ENCODE peak calls at places on chromosomes 1 and 21, in six cellular contexts. One of them, this sample, is unnamed.

GRCh38 chr1:219049411-219049943 is 124.2 kb upstream of the LYPLAL1 start:
- DNase-seq in upper lobe of right lung: no peak
- DNase-seq in left ventricle myocardium inferior: no peak
- DNase-seq in fibroblast of mammary gland: peak
- DNase-seq in progenitor cell of endocrine pancreas: no peak
- DNase-seq in NB4: no peak
- DNase-seq in this sample: no peak

GRCh38 chr1:28259935-28260802 is 851 bp downstream of the SESN2 start:
- DNase-seq in upper lobe of right lung: peak
- DNase-seq in left ventricle myocardium inferior: peak
- DNase-seq in fibroblast of mammary gland: peak
- DNase-seq in progenitor cell of endocrine pancreas: peak
- DNase-seq in NB4: peak
- DNase-seq in this sample: no peak

GRCh38 chr1:164495915-164496314 is 63.1 kb upstream of the PBX1 start:
- DNase-seq in upper lobe of right lung: no peak
- DNase-seq in left ventricle myocardium inferior: no peak
- DNase-seq in fibroblast of mammary gland: no peak
- DNase-seq in progenitor cell of endocrine pancreas: no peak
- DNase-seq in NB4: no peak
- DNase-seq in this sample: no peak

GRCh38 chr1:185373813-185374524 is 56.9 kb upstream of the IVNS1ABP start:
- DNase-seq in upper lobe of right lung: no peak
- DNase-seq in left ventricle myocardium inferior: no peak
- DNase-seq in fibroblast of mammary gland: peak
- DNase-seq in progenitor cell of endocrine pancreas: no peak
- DNase-seq in NB4: peak
- DNase-seq in this sample: no peak

GRCh38 chr1:219442575-219442974 is 170.3 kb downstream of the ZC3H11B start:
- DNase-seq in upper lobe of right lung: no peak
- DNase-seq in left ventricle myocardium inferior: no peak
- DNase-seq in fibroblast of mammary gland: peak
- DNase-seq in progenitor cell of endocrine pancreas: no peak
- DNase-seq in NB4: no peak
- DNase-seq in this sample: no peak

GRCh38 chr1:236507022-236507700 is 16.6 kb upstream of the LGALS8 start:
- DNase-seq in upper lobe of right lung: no peak
- DNase-seq in left ventricle myocardium inferior: no peak
- DNase-seq in fibroblast of mammary gland: no peak
- DNase-seq in progenitor cell of endocrine pancreas: no peak
- DNase-seq in NB4: no peak
- DNase-seq in this sample: no peak

GRCh38 chr1:157671895-157672294 is 28.7 kb downstream of the FCRL3 start:
- DNase-seq in upper lobe of right lung: no peak
- DNase-seq in left ventricle myocardium inferior: no peak
- DNase-seq in fibroblast of mammary gland: no peak
- DNase-seq in progenitor cell of endocrine pancreas: no peak
- DNase-seq in NB4: no peak
- DNase-seq in this sample: no peak

GRCh38 chr1:92544756-92545165 is 58.0 kb upstream of the GFI1 start:
- DNase-seq in upper lobe of right lung: no peak
- DNase-seq in left ventricle myocardium inferior: no peak
- DNase-seq in fibroblast of mammary gland: no peak
- DNase-seq in progenitor cell of endocrine pancreas: no peak
- DNase-seq in NB4: peak
- DNase-seq in this sample: no peak

GRCh38 chr1:92921031-92922023 is 39.9 kb downstream of the DIPK1A start:
- DNase-seq in upper lobe of right lung: no peak
- DNase-seq in left ventricle myocardium inferior: no peak
- DNase-seq in fibroblast of mammary gland: no peak
- DNase-seq in progenitor cell of endocrine pancreas: no peak
- DNase-seq in NB4: no peak
- DNase-seq in this sample: no peak

GRCh38 chr1:89627596-89627962 is 5.3 kb upstream of the LRRC8C start:
- DNase-seq in upper lobe of right lung: no peak
- DNase-seq in left ventricle myocardium inferior: no peak
- DNase-seq in fibroblast of mammary gland: no peak
- DNase-seq in progenitor cell of endocrine pancreas: no peak
- DNase-seq in NB4: no peak
- DNase-seq in this sample: no peak

GRCh38 chr1:89629146-89629545 is 3.8 kb upstream of the LRRC8C start:
- DNase-seq in upper lobe of right lung: no peak
- DNase-seq in left ventricle myocardium inferior: no peak
- DNase-seq in fibroblast of mammary gland: no peak
- DNase-seq in progenitor cell of endocrine pancreas: no peak
- DNase-seq in NB4: no peak
- DNase-seq in this sample: no peak

GRCh38 chr1:89632213-89633102 is 462 bp upstream of the LRRC8C start:
- DNase-seq in upper lobe of right lung: peak
- DNase-seq in left ventricle myocardium inferior: peak
- DNase-seq in fibroblast of mammary gland: peak
- DNase-seq in progenitor cell of endocrine pancreas: peak
- DNase-seq in NB4: peak
- DNase-seq in this sample: peak

GRCh38 chr1:89631756-89632155 is 1.2 kb upstream of the LRRC8C start:
- DNase-seq in upper lobe of right lung: no peak
- DNase-seq in left ventricle myocardium inferior: no peak
- DNase-seq in fibroblast of mammary gland: no peak
- DNase-seq in progenitor cell of endocrine pancreas: no peak
- DNase-seq in NB4: no peak
- DNase-seq in this sample: no peak

DNA sequence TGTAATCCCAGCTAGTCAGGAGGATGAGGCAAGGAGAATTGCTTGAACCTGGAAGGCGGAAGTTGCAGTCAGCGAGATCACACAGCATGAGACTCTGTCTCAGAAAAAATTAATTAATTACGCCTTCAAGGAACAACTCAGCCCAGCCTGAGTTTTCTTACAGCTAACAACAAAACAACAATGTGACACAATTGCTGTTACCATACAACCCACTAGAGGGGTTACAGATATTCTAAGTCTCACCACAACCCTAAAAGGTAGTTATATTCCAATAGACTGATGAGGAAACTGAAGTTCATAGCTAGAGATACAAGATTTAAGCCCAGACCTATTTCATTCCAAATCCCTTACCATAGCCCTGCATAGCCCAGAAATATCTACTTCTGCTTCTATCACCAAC is 2.9 kb upstream of the LRRC8C start:
- DNase-seq in upper lobe of right lung: no peak
- DNase-seq in left ventricle myocardium inferior: no peak
- DNase-seq in fibroblast of mammary gland: no peak
- DNase-seq in progenitor cell of endocrine pancreas: no peak
- DNase-seq in NB4: peak
- DNase-seq in this sample: no peak
- TF ChIP-seq CTCF in upper lobe of right lung: no peak
- TF ChIP-seq CTCF in left ventricle myocardium inferior: no peak
- TF ChIP-seq CTCF in fibroblast of mammary gland: no peak
- TF ChIP-seq CTCF in progenitor cell of endocrine pancreas: no peak
- TF ChIP-seq CTCF in NB4: no peak
- TF ChIP-seq CTCF in this sample: peak

DNA sequence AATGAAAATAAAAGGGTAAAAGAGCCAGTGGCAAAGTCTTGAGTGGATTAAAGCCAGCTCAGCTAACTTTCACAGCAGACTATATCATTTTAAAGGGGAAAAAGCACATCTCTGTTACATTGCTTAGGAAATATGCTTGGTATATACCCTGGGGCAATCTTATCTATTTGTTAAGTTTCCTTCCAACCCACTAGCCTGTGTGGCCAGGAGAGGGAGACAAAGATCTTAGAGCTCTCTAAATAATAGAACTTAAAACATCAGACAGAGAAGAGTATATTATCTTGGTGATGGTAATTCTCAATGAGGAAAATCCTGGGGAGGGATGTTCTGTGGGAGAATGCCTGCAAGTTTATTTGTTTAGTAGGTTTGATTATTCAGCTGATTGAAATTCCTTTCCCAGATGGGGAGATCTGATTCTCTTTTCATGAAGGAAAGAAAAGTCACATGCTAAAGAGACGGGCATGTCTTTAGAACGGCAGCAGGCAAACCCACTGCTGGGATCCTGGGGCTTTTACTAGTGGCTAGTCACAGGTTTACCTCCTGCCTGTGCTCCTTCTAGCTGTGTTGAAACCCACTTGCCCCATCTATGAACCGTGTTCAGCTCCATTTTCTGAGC is 3.6 kb downstream of the KCNE2 start:
- DNase-seq in upper lobe of right lung: no peak
- DNase-seq in left ventricle myocardium inferior: no peak
- DNase-seq in fibroblast of mammary gland: peak
- DNase-seq in progenitor cell of endocrine pancreas: no peak
- DNase-seq in NB4: peak
- DNase-seq in this sample: peak
- TF ChIP-seq CTCF in upper lobe of right lung: peak
- TF ChIP-seq CTCF in left ventricle myocardium inferior: peak
- TF ChIP-seq CTCF in fibroblast of mammary gland: peak
- TF ChIP-seq CTCF in progenitor cell of endocrine pancreas: peak
- TF ChIP-seq CTCF in NB4: peak
- TF ChIP-seq CTCF in this sample: peak

GRCh38 chr1:44819257-44819593 is 10.9 kb downstream of the BTBD19 start:
- DNase-seq in upper lobe of right lung: no peak
- DNase-seq in left ventricle myocardium inferior: peak
- DNase-seq in fibroblast of mammary gland: no peak
- DNase-seq in progenitor cell of endocrine pancreas: no peak
- DNase-seq in NB4: no peak
- DNase-seq in this sample: peak
- TF ChIP-seq CTCF in upper lobe of right lung: no peak
- TF ChIP-seq CTCF in left ventricle myocardium inferior: no peak
- TF ChIP-seq CTCF in fibroblast of mammary gland: no peak
- TF ChIP-seq CTCF in progenitor cell of endocrine pancreas: no peak
- TF ChIP-seq CTCF in NB4: no peak
- TF ChIP-seq CTCF in this sample: no peak

DNA sequence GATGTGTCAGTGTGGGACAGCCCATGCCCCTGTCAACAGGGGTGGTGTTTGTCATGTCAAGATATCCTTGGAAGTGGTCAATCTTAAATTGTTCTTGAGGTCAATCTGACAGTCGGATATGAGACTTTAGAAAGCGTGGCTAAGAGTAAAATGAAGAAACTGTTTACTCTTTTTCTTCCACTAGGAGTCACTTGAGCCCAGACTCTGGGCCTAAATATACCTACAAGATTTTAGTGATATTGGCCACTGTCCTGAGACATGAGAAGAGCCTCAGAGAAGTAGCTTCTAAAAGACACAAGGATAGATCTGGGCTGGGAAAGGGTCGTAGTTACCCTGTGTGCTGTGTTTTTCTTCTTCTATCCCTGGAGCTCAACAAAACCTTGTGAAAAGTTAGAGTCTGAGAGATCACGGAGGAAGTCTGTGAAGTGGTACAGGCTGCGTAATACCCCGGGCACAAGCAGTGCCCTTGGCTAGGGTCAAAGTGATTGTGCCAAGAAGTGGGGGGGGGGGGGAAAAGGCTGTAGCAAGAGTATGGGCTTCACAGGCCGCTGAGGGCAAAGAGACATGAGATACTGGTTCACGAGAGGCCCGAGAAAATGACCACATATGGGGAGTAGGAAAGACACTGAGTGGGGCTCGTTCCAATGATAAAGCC is 355.2 kb upstream of the GREM2 start:
- DNase-seq in upper lobe of right lung: no peak
- DNase-seq in left ventricle myocardium inferior: no peak
- DNase-seq in fibroblast of mammary gland: peak
- DNase-seq in progenitor cell of endocrine pancreas: no peak
- DNase-seq in NB4: peak
- DNase-seq in this sample: no peak
- TF ChIP-seq CTCF in upper lobe of right lung: peak
- TF ChIP-seq CTCF in left ventricle myocardium inferior: no peak
- TF ChIP-seq CTCF in fibroblast of mammary gland: peak
- TF ChIP-seq CTCF in progenitor cell of endocrine pancreas: peak
- TF ChIP-seq CTCF in NB4: no peak
- TF ChIP-seq CTCF in this sample: no peak

DNA sequence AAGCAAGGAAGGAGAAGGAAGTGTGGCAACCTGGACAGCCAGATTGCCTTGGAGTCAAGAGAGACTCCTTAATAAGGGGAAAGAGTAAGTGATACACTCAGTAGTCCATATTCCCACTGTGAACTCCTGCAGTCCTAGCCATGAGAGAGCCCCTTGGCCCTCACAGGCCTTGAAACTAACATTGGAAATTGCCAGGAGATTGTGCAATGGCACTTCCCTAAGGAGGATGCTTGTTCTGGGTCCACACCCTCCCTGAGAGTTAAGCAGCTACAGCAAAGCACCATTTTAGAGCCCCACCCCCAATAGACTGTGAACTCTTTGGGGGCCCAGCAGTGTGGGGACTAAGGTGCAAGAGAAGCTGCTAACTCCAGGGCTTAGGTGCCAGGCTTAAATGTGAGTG is 367.7 kb upstream of the CAMK1G start:
- DNase-seq in upper lobe of right lung: no peak
- DNase-seq in left ventricle myocardium inferior: no peak
- DNase-seq in fibroblast of mammary gland: no peak
- DNase-seq in progenitor cell of endocrine pancreas: no peak
- DNase-seq in NB4: no peak
- DNase-seq in this sample: no peak
- TF ChIP-seq CTCF in upper lobe of right lung: no peak
- TF ChIP-seq CTCF in left ventricle myocardium inferior: no peak
- TF ChIP-seq CTCF in fibroblast of mammary gland: no peak
- TF ChIP-seq CTCF in progenitor cell of endocrine pancreas: no peak
- TF ChIP-seq CTCF in NB4: no peak
- TF ChIP-seq CTCF in this sample: no peak

DNA sequence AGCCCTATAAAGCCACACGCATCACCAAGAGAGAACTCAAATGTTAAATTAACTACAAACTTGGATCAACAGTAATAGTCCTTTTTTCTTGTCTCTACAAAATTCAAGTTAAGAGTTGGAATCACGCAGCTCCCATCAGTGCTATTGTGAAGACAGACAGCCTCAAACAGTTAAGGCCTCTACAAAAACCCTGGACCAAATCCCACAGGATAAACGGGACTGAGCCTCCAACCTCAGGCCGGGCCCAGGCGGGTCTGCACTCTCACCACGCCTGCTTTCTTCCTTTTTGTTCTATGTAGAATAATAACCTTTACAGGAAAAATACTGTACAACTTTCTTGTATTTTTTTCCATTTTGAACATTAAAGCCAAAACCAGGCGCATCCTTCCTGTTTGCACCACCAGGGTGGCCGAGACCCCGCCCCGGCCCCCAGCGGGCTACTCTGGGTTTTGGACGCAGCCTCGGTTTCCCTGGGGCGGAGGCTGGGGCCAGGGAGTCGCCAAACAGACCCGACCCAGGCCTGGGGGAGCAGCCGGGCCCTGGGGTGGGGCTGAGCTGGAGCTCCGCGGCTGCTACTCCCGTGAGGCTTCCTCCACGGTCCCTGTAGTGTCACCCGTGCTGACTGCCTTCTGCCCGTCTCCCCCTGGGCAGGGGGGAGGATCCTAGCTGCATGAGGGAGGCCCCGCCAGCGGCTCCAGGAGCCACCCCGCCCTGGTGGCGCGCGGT is 158.4 kb downstream of the CASZ1 start:
- DNase-seq in upper lobe of right lung: no peak
- DNase-seq in left ventricle myocardium inferior: no peak
- DNase-seq in fibroblast of mammary gland: no peak
- DNase-seq in progenitor cell of endocrine pancreas: no peak
- DNase-seq in NB4: no peak
- DNase-seq in this sample: no peak
- TF ChIP-seq CTCF in upper lobe of right lung: no peak
- TF ChIP-seq CTCF in left ventricle myocardium inferior: no peak
- TF ChIP-seq CTCF in fibroblast of mammary gland: no peak
- TF ChIP-seq CTCF in progenitor cell of endocrine pancreas: no peak
- TF ChIP-seq CTCF in NB4: no peak
- TF ChIP-seq CTCF in this sample: no peak

GRCh38 chr1:55375617-55376258 is 160.6 kb upstream of the USP24 start:
- DNase-seq in upper lobe of right lung: no peak
- DNase-seq in left ventricle myocardium inferior: no peak
- DNase-seq in fibroblast of mammary gland: peak
- DNase-seq in progenitor cell of endocrine pancreas: peak
- DNase-seq in NB4: peak
- DNase-seq in this sample: peak
- TF ChIP-seq CTCF in upper lobe of right lung: peak
- TF ChIP-seq CTCF in left ventricle myocardium inferior: peak
- TF ChIP-seq CTCF in fibroblast of mammary gland: peak
- TF ChIP-seq CTCF in progenitor cell of endocrine pancreas: peak
- TF ChIP-seq CTCF in NB4: peak
- TF ChIP-seq CTCF in this sample: peak